ENCODE peak calls at places on chromosomes 5 and 9, in four cellular contexts. U is endothelial cell of umbilical vein, R is SK-N-SH, Y is GM12878. N is an unnamed sample.

GRCh38 chr5:157994271-157994691 is 135.3 kb upstream of the CLINT1 start:
- DNase-seq in R (no peak), Y (no peak), U (no peak), N (no peak)

GRCh38 chr9:100669968-100670367 is 92.1 kb downstream of the CAVIN4 start:
- DNase-seq in R (no peak), U (no peak), Y (no peak), N (no peak)

GRCh38 chr9:136081113-136081825 is 13.8 kb downstream of the NACC2 start:
- DNase-seq in R (peak), Y (no peak), U (no peak), N (no peak)

GRCh38 chr5:16179511-16179935 is at the start of gene MARCHF11:
- DNase-seq in U (no peak), R (peak), Y (no peak), N (no peak)

GRCh38 chr5:62498961-62499360 is 79.7 kb upstream of the LRRC70 start:
- DNase-seq in R (no peak), Y (no peak), U (no peak), N (no peak)

GRCh38 chr9:36039696-36040095 is 3.0 kb downstream of the RECK start:
- DNase-seq in Y (no peak), R (no peak), U (no peak), N (no peak)

GRCh38 chr5:137432376-137432775 is 66.8 kb downstream of the SPOCK1 start:
- DNase-seq in Y (no peak), R (no peak), U (no peak), N (no peak)

GRCh38 chr9:137244486-137245449 is 3.7 kb downstream of the TUBB4B start:
- DNase-seq in R (no peak), Y (no peak), U (no peak), N (no peak)

GRCh38 chr9:13377286-13377925 is 97.9 kb upstream of the MPDZ start:
- DNase-seq in R (no peak), U (peak), Y (no peak), N (no peak)

GRCh38 chr5:146082798-146083197 is 22.6 kb downstream of the PLAC8L1 start:
- DNase-seq in Y (peak), R (no peak), U (no peak), N (no peak)

GRCh38 chr9:112751059-112751795 is 667 bp downstream of the SNX30 start:
- DNase-seq in U (peak), Y (no peak), R (peak), N (no peak)

GRCh38 chr9:81266086-81266485 is 423.3 kb downstream of the TLE1 start:
- DNase-seq in R (no peak), U (no peak), Y (no peak), N (no peak)

GRCh38 chr9:72362680-72363139 is 2.3 kb downstream of the ZFAND5 start:
- DNase-seq in Y (peak), R (peak), U (peak), N (no peak)

DNA sequence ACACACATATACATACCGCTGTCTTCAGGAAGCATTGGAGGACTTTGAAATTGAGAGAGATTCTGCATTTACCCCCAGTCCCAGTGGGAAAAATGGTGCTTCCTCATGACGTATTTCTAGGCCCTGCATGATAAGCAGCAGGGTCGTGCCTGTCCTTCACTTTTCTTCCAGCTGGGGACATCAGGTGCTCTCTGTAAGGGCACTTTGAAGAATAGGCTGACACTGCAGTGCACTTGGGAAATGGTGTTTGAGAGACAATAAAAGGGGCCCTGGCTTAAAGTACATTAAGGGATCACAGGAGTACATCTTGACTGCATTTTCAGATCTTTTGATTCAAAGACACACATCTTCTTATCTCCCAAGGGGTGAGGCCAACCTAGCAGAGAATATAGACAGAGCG is 437.8 kb downstream of the CSNK1G3 start:
- DNase-seq in Y (no peak), U (no peak), R (no peak), N (no peak)
- H2AFZ ChIP-seq in Y (no peak), U (no peak), R (no peak), N (no peak)

GRCh38 chr9:131097948-131098278 is 1.6 kb downstream of the AIF1L start:
- DNase-seq in Y (no peak), R (no peak), U (no peak), N (no peak)

GRCh38 chr9:131095666-131096489 is 453 bp upstream of the AIF1L start:
- DNase-seq in U (peak), Y (no peak), R (peak), N (peak)

GRCh38 chr9:131098391-131099087 is 2.2 kb downstream of the AIF1L start:
- DNase-seq in U (no peak), Y (no peak), R (no peak), N (no peak)

GRCh38 chr9:131097259-131097947 is 1.1 kb downstream of the AIF1L start:
- DNase-seq in R (no peak), Y (no peak), U (no peak), N (no peak)

DNA sequence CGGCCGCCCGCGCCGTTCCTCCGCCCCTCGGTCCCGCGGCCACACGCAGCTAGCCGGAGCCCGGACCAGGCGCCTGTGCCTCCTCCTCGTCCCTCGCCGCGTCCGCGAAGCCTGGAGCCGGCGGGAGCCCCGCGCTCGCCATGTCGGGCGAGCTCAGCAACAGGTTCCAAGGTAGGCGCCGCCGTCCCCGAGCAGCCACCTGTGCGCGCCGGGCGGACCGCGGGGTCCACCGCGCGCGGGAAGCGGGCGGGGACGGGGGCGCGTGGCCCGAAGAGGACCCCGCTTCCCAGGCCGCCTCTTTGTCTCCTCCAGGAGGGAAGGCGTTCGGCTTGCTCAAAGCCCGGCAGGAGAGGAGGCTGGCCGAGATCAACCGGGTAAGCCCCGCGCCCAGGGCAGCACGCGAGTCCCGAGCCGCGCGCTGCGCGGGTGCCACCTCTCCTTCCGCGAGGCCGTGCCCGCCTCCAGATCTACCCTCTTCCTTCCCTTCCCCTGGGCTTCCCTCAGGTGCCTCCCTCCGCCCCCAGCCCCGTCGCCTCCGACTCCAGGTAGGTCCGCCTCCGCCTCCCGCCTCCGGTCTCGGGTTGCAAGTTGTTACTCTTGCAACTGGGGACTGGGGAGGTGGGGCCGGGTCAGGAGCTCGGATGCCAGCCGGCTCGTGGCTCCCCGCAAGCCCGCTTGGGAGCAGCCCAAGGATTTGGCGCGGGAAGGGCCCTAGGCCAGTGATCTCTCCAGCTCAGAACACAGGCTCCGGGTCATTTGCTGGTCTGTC is at the start of gene AIF1L:
- DNase-seq in R (peak), Y (no peak), U (peak), N (peak)
- TF ChIP-seq POLR2AphosphoS5 in R (no peak), Y (no peak), U (no peak), N (peak)

GRCh38 chr9:133972041-133972970 is 19.8 kb downstream of the VAV2 start:
- DNase-seq in Y (no peak), R (no peak), U (no peak), N (no peak)

GRCh38 chr9:133969681-133970580 is 22.2 kb downstream of the VAV2 start:
- DNase-seq in Y (no peak), R (no peak), U (no peak), N (no peak)

GRCh38 chr9:133970581-133970900 is 21.6 kb downstream of the VAV2 start:
- DNase-seq in U (no peak), Y (no peak), R (no peak), N (no peak)

GRCh38 chr9:133973111-133973790 is 18.9 kb downstream of the VAV2 start:
- DNase-seq in Y (no peak), R (no peak), U (no peak), N (no peak)

GRCh38 chr9:133971121-133971951 is 20.8 kb downstream of the VAV2 start:
- DNase-seq in U (no peak), Y (no peak), R (peak), N (no peak)
- H2AFZ ChIP-seq in U (no peak), Y (no peak), R (no peak), N (no peak)

GRCh38 chr5:72226950-72227349 is 93.1 kb downstream of the MRPS27 start:
- DNase-seq in R (no peak), Y (no peak), U (no peak), N (no peak)
- TF ChIP-seq POLR2AphosphoS5 in R (no peak), Y (no peak), U (no peak), N (no peak)

GRCh38 chr5:180804129-180804601 is 1.6 kb upstream of the MGAT1 start:
- DNase-seq in R (no peak), Y (no peak), U (no peak), N (no peak)

GRCh38 chr5:180801596-180802324 is 846 bp downstream of the MGAT1 start:
- DNase-seq in Y (no peak), U (peak), R (peak), N (no peak)

GRCh38 chr5:180806351-180807011 is 3.9 kb upstream of the MGAT1 start:
- DNase-seq in R (no peak), U (no peak), Y (no peak), N (no peak)

GRCh38 chr5:180802325-180803180 is at the start of gene MGAT1:
- DNase-seq in U (peak), R (peak), Y (no peak), N (no peak)

GRCh38 chr5:180803181-180804128 is 849 bp upstream of the MGAT1 start:
- DNase-seq in U (peak), R (peak), Y (peak), N (no peak)
- H2AFZ ChIP-seq in U (peak), R (no peak), Y (peak), N (no peak)

N was measured in HCT116.